ENCODE peak calls at places on chromosomes 2 and 18, in six cellular contexts. O is colonic mucosa, C is neural crest cell, Z is Panc1, Q is glutamatergic neuron, S is HCT116. N is an unnamed sample.

GRCh38 chr2:240510513-240511210 is 47.1 kb downstream of the ANKMY1 start:
- DNase-seq in O (no peak), C (no peak), Z (no peak), Q (no peak), S (no peak), N (no peak)

GRCh38 chr2:192070099-192070498 is 124.6 kb downstream of the TMEFF2 start:
- DNase-seq in O (no peak), C (no peak), Z (no peak), Q (no peak), S (no peak), N (no peak)

GRCh38 chr18:31291688-31292087 is 26.3 kb upstream of the DSG1 start:
- DNase-seq in O (no peak), C (no peak), Z (no peak), Q (no peak), S (no peak), N (no peak)

GRCh38 chr2:44429034-44429433 is 67.3 kb downstream of the CAMKMT start:
- DNase-seq in O (no peak), C (no peak), Z (no peak), Q (no peak), S (no peak), N (no peak)

GRCh38 chr2:218569661-218570500 is 1.2 kb downstream of the CNOT9 start:
- DNase-seq in O (peak), C (no peak), Z (no peak), Q (no peak), S (no peak), N (no peak)

GRCh38 chr2:61759718-61760117 is 94.1 kb downstream of the FAM161A start:
- DNase-seq in O (no peak), C (no peak), Z (peak), Q (no peak), S (no peak), N (no peak)

GRCh38 chr2:17857016-17857415 is 21.5 kb upstream of the KCNS3 start:
- DNase-seq in O (no peak), C (no peak), Z (no peak), Q (no peak), S (no peak), N (no peak)

GRCh38 chr2:24049485-24050021 is at the start of gene FKBP1B:
- DNase-seq in O (peak), C (peak), Z (no peak), Q (peak), S (peak), N (peak)

GRCh38 chr18:79952996-79953559 is 1.6 kb upstream of the SLC66A2 start:
- DNase-seq in O (peak), C (no peak), Z (no peak), Q (peak), S (no peak), N (no peak)

GRCh38 chr2:888211-888801 is 62.3 kb upstream of the SNTG2 start:
- DNase-seq in O (no peak), C (no peak), Z (no peak), Q (no peak), S (no peak), N (no peak)

GRCh38 chr2:230600881-230601280 is 111.8 kb upstream of the CAB39 start:
- DNase-seq in O (no peak), C (no peak), Z (no peak), Q (no peak), S (no peak), N (no peak)

DNA sequence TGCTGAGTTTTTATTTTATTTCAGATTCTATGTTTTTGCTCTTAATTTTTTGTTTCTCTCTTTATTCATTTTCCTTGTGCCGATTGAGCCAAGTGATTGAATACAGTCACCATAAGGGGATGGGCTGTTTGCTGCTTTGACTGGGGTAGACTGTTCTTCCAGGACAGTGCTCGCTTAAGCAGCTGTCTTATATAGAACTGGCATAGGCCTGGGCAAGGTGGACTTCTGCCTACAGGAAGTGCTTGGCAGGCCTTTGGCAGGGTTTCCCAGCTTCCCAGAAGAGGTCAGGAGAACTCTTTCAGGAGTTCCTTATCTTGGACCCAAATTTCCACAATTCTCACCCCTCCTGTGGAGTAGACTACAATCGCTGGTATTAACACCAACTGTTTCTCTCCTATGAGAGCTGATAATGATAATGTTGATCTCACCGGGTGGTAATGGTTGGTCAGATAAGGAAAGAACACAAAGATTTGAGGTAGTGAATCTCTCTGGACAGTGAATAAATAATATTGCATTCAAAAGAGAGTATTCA is 207.5 kb upstream of the ST6GAL2 start:
- DNase-seq in O (no peak), C (no peak), Z (no peak), Q (no peak), S (no peak), N (no peak)
- TF ChIP-seq CTCF in O (no peak), C (no peak), Z (no peak), Q (no peak), S (no peak), N (no peak)

GRCh38 chr18:3328522-3328921 is 66.6 kb downstream of the MYL12B start:
- DNase-seq in O (no peak), C (no peak), Z (no peak), Q (no peak), S (no peak), N (no peak)

GRCh38 chr18:3319894-3320438 is 58.0 kb downstream of the MYL12B start:
- DNase-seq in O (no peak), C (no peak), Z (no peak), Q (no peak), S (no peak), N (no peak)

GRCh38 chr18:3319399-3319798 is 57.5 kb downstream of the MYL12B start:
- DNase-seq in O (no peak), C (no peak), Z (no peak), Q (no peak), S (no peak), N (no peak)

GRCh38 chr18:3321133-3321812 is 59.3 kb downstream of the MYL12B start:
- DNase-seq in O (no peak), C (no peak), Z (peak), Q (no peak), S (no peak), N (no peak)

DNA sequence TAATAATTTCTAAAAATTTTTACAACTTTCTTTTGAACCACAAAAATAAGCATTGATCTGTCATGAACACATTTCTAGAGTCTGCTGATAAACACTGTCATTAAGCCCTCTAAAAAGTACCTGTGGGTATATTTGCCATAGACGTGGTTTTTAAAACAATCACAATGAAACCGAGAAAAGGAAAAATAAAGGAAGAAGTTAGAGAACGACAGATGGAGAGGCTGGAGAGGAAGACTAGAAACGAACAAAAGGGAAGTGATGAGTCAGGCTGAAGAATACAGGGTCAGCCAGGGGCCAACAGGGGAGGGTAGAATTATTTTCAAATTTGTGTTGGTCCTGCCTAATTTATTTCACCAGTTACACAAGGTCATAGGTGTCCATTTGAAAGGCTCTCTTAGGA is 62.0 kb downstream of the MYL12B start:
- DNase-seq in O (no peak), C (no peak), Z (no peak), Q (no peak), S (no peak), N (no peak)
- TF ChIP-seq CTCF in O (no peak), C (no peak), Z (no peak), Q (no peak), S (no peak), N (no peak)

GRCh38 chr2:100561191-100561590 is 1.6 kb upstream of the PDCL3 start:
- DNase-seq in O (no peak), C (no peak), Z (peak), Q (no peak), S (no peak), N (no peak)

GRCh38 chr2:100563407-100564247 is 834 bp downstream of the PDCL3 start:
- DNase-seq in O (no peak), C (no peak), Z (no peak), Q (peak), S (no peak), N (no peak)

GRCh38 chr2:100560431-100560830 is 2.4 kb upstream of the PDCL3 start:
- DNase-seq in O (no peak), C (no peak), Z (no peak), Q (no peak), S (no peak), N (no peak)

DNA sequence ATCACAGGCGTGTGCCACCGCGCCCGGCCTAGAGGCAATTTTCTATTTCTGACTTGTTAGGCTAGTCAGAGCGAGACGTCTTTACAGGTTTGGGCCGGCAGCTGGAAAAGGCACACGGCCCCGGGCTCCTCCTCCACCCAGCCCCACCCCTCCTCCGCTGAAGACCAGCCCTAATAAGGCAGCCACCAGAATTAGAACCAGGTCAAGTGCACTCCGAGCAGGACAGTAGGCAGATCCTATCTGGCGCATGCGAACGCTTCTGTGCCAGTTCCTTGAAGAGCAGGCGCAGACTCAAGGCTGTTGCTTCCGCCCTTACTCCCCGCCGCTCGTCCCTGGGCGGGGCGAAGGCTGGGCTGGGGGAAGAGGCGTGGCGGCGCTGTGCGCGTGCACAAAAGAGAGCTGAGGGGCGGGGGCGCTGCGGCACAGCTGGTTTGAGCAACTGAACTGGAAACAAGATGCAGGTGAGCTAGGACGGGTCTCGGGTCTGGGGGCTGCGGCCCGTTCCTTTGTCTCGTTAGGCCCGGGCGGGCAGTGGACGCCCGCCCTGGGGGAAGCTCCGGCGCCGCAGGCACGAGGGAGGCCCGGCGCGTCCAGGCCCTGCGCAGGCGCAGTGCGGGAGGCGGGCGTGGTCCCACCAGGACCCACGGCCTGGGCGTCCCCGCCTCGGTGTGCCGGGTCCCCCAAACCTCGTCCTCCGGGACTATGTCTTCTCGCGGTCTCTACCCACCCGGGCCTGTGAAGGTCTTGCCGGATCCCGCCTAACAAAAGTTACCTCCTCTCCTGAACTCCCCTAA is at the start of gene PDCL3:
- DNase-seq in O (peak), C (peak), Z (peak), Q (peak), S (peak), N (peak)
- TF ChIP-seq CTCF in O (no peak), C (peak), Z (no peak), Q (no peak), S (no peak), N (no peak)

DNA sequence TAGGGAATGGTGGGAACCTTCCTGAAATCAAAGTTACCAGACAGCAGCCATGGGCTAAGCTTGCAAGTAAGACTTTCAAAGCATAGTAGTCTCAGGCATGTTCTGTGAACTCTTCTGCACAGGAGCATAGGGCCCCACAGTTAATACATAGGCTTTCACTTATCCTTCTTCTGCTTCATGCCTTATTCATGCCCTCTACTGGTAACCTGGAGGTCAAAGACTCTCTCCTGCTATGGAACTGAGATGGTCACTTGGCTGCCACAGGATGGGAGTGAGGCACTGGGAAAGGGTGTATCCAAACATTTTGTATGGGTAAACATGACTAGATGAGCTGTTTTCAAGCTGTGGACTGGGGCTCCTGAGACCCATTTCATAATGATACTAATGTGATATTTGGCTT is 49.1 kb upstream of the ZNF638 start:
- DNase-seq in O (no peak), C (no peak), Z (peak), Q (no peak), S (no peak), N (no peak)
- TF ChIP-seq CTCF in O (no peak), C (no peak), Z (peak), Q (no peak), S (peak), N (peak)

GRCh38 chr2:53711271-53711780 is 56.3 kb upstream of the CHAC2 start:
- DNase-seq in O (no peak), C (no peak), Z (no peak), Q (no peak), S (no peak), N (no peak)

DNA sequence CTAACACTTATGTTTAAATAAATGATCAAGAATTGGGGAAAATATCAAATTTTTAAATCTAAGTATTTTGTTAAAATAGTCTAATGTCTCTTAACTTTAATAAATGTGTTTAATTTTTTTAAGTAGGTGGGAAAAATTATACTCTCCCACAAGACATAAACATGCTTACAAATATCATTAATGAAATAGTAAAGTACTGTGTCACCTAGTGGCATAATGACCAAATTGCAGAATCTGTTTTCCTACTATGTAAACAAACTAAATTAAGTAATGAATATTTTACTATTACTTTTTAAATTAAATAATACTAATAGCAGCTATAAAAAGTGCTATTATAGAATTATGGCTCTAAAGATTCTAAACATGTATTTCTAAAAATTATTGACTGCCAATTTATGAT is 52.0 kb upstream of the CHAC2 start:
- DNase-seq in O (no peak), C (no peak), Z (peak), Q (no peak), S (peak), N (no peak)
- TF ChIP-seq CTCF in O (peak), C (peak), Z (peak), Q (peak), S (peak), N (peak)

GRCh38 chr18:67362906-67363305 is 153.6 kb downstream of the DSEL start:
- DNase-seq in O (no peak), C (no peak), Z (no peak), Q (no peak), S (no peak), N (no peak)
- TF ChIP-seq CTCF in O (no peak), C (no peak), Z (no peak), Q (no peak), S (no peak), N (no peak)